ENCODE peak calls at places on chromosomes 5 and 9, in four cellular contexts. D, Z, H and O are unnamed samples.

GRCh38 chr5:155087036-155087435 is 73.5 kb downstream of the KIF4B start:
- DNase-seq in H (peak; percentile 78), D (peak; percentile 42), Z (no peak), O (no peak)

GRCh38 chr5:178489281-178489976 is 100.8 kb downstream of the COL23A1 start:
- DNase-seq in D (no peak), H (no peak), Z (no peak), O (no peak)

GRCh38 chr5:57953830-57954229 is 471.2 kb upstream of the ACTBL2 start:
- DNase-seq in Z (no peak), H (no peak), D (no peak), O (no peak)

GRCh38 chr5:125883223-125883622 is 540.0 kb upstream of the GRAMD2B start:
- DNase-seq in D (no peak), H (no peak), Z (no peak), O (no peak)

GRCh38 chr5:94267350-94267899 is 351.0 kb downstream of the KIAA0825 start:
- DNase-seq in D (no peak), H (no peak), Z (no peak), O (no peak)

GRCh38 chr5:98458726-98459125 is 314.7 kb upstream of the RGMB start:
- DNase-seq in H (no peak), D (peak; percentile 51), Z (no peak), O (no peak)

GRCh38 chr5:67315802-67316103 is 119.2 kb upstream of the CD180 start:
- DNase-seq in D (no peak), Z (no peak), H (no peak), O (no peak)

GRCh38 chr5:117161718-117162386 is 587.2 kb upstream of the SEMA6A start:
- DNase-seq in D (no peak), H (no peak), Z (no peak), O (peak; percentile 3)

GRCh38 chr5:139635606-139636206 is 12.4 kb upstream of the CXXC5 start:
- DNase-seq in H (peak; percentile 81), Z (no peak), D (peak; percentile 95), O (no peak)

GRCh38 chr5:146005723-146006122 is 69.3 kb downstream of the SH3RF2 start:
- DNase-seq in H (no peak), D (no peak), Z (no peak), O (no peak)

GRCh38 chr9:121700165-121700830 is 48.9 kb downstream of the DAB2IP start:
- DNase-seq in H (peak; percentile 71), Z (peak; percentile 71), D (peak; percentile 48), O (peak; percentile 12)

GRCh38 chr5:10460252-10460906 is 18.7 kb downstream of the ROPN1L start:
- DNase-seq in H (no peak), D (no peak), Z (no peak), O (no peak)

GRCh38 chr9:81191222-81191621 is 498.1 kb downstream of the TLE1 start:
- DNase-seq in D (peak; percentile 13), H (no peak), Z (no peak), O (no peak)

GRCh38 chr9:28770226-28770625 is 1196.9 kb upstream of the C9orf72 start:
- DNase-seq in Z (no peak), D (no peak), H (peak; percentile 12), O (no peak)

GRCh38 chr9:134855231-134855899 is 25.2 kb upstream of the FCN2 start:
- DNase-seq in H (no peak), Z (peak; percentile 18), D (no peak), O (no peak)

GRCh38 chr9:2718001-2718697 is 839 bp downstream of the KCNV2 start:
- DNase-seq in Z (no peak), D (no peak), H (no peak), O (no peak)

GRCh38 chr9:33076031-33076359 is 479 bp downstream of the SMU1 start:
- DNase-seq in Z (no peak), D (peak; percentile 15), H (peak; percentile 27), O (no peak)

GRCh38 chr9:93096131-93096802 is at the start of gene CARD19:
- DNase-seq in H (peak; percentile 26), D (peak; percentile 12), Z (no peak), O (peak; percentile 31)

GRCh38 chr5:129506092-129506491 is 46.0 kb downstream of the ADAMTS19 start:
- DNase-seq in H (no peak), Z (no peak), D (peak; percentile 23), O (no peak)

GRCh38 chr9:126777733-126778132 is 27.1 kb upstream of the ZBTB43 start:
- DNase-seq in D (no peak), H (peak; percentile 64), Z (peak; percentile 85), O (no peak)
- H4K8ac ChIP-seq in D (no peak overlapping the region), H (no peak overlapping the region), Z (no peak overlapping the region), O (no peak overlapping the region)

DNA sequence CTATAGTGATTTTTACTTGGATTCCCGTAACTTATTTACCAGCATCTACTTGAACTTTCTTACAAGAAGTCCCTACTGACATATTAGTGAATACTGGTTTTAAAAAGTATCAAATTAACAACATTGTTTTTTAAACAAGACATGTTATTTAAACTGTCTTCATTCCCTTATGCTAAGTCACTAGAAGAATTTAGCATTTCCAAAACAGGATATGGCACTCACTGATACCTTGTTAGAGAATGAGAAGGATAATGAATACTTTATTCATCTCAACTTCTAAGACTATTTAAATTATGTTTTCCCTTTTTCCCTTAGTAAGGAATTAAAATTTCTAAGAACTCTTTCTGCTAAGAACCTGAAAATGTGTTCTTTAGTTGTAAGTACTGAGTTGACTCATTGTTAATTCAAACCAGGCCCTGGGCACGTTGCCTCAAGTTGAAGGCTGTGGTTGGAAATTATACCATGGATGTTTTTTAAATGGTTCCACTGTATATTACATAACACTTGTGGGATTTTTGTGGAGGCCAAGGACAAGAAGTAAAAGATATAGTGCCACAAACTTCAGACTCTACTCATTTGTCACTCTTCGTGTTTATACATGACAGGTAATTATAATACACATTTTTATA is 219.0 kb upstream of the EDIL3 start:
- DNase-seq in D (peak; percentile 88), Z (no peak), H (no peak), O (no peak)
- H2BK120ac ChIP-seq in D (no peak overlapping the region), Z (no peak overlapping the region), H (no peak overlapping the region), O (no peak overlapping the region)

GRCh38 chr5:2011481-2012411 is 129.0 kb upstream of the IRX4 start:
- DNase-seq in D (no peak), Z (no peak), H (no peak), O (no peak)

GRCh38 chr5:2009986-2010914 is 127.5 kb upstream of the IRX4 start:
- DNase-seq in H (no peak), Z (no peak), D (no peak), O (no peak)

GRCh38 chr5:2012885-2013284 is 130.2 kb upstream of the IRX4 start:
- DNase-seq in H (no peak), D (no peak), Z (no peak), O (no peak)

GRCh38 chr5:2008851-2009629 is 126.3 kb upstream of the IRX4 start:
- DNase-seq in D (no peak), Z (no peak), H (no peak), O (no peak)

GRCh38 chr5:2010940-2011339 is 128.2 kb upstream of the IRX4 start:
- DNase-seq in Z (no peak), D (no peak), H (no peak), O (no peak)
- H3K23ac ChIP-seq in Z (no peak overlapping the region), D (no peak overlapping the region), H (no peak overlapping the region), O (no peak overlapping the region)

GRCh38 chr5:76104027-76104426 is 20.8 kb downstream of the SV2C start:
- DNase-seq in H (peak; percentile 67), Z (peak; percentile 57), D (peak; percentile 19), O (peak; percentile 66)
- H4K8ac ChIP-seq in H (no peak overlapping the region), Z (no peak overlapping the region), D (no peak overlapping the region), O (no peak overlapping the region)